ENCODE peak calls at places on chromosome 20, in four cellular contexts. One of them, this sample, is unnamed.

GRCh38 chr20:50190251-50191064 is at the start of gene CEBPB:
- DNase-seq in upper lobe of right lung: peak; percentile 96
- DNase-seq in CD8-positive, alpha-beta T cell: peak; percentile 88
- DNase-seq in left ventricle myocardium inferior: peak; percentile 88
- DNase-seq in this sample: peak; percentile 91

GRCh38 chr20:44737116-44737515 is 8.5 kb upstream of the KCNK15 start:
- DNase-seq in upper lobe of right lung: no peak
- DNase-seq in CD8-positive, alpha-beta T cell: no peak
- DNase-seq in left ventricle myocardium inferior: no peak
- DNase-seq in this sample: no peak

GRCh38 chr20:51233345-51233744 is 210.4 kb upstream of the KCNG1 start:
- DNase-seq in upper lobe of right lung: no peak
- DNase-seq in CD8-positive, alpha-beta T cell: no peak
- DNase-seq in left ventricle myocardium inferior: no peak
- DNase-seq in this sample: no peak

GRCh38 chr20:34473262-34473883 is 42.8 kb upstream of the DYNLRB1 start:
- DNase-seq in upper lobe of right lung: no peak
- DNase-seq in CD8-positive, alpha-beta T cell: no peak
- DNase-seq in left ventricle myocardium inferior: peak; percentile 38
- DNase-seq in this sample: peak; percentile 48

GRCh38 chr20:39853050-39853449 is 836.0 kb downstream of the MAFB start:
- DNase-seq in upper lobe of right lung: no peak
- DNase-seq in CD8-positive, alpha-beta T cell: no peak
- DNase-seq in left ventricle myocardium inferior: no peak
- DNase-seq in this sample: no peak

GRCh38 chr20:17430515-17430914 is 100.7 kb downstream of the BFSP1 start:
- DNase-seq in upper lobe of right lung: no peak
- DNase-seq in CD8-positive, alpha-beta T cell: no peak
- DNase-seq in left ventricle myocardium inferior: no peak
- DNase-seq in this sample: no peak

GRCh38 chr20:33719277-33719988 is 677 bp downstream of the PXMP4 start:
- DNase-seq in upper lobe of right lung: no peak
- DNase-seq in CD8-positive, alpha-beta T cell: no peak
- DNase-seq in left ventricle myocardium inferior: no peak
- DNase-seq in this sample: peak; percentile 34

GRCh38 chr20:7926767-7927166 is 13.5 kb downstream of the HAO1 start:
- DNase-seq in upper lobe of right lung: no peak
- DNase-seq in CD8-positive, alpha-beta T cell: no peak
- DNase-seq in left ventricle myocardium inferior: no peak
- DNase-seq in this sample: no peak

GRCh38 chr20:23920936-23921335 is 41.4 kb upstream of the CST5 start:
- DNase-seq in upper lobe of right lung: no peak
- DNase-seq in CD8-positive, alpha-beta T cell: no peak
- DNase-seq in left ventricle myocardium inferior: no peak
- DNase-seq in this sample: no peak

GRCh38 chr20:33653900-33654596 is 8.1 kb upstream of the C20orf144 start:
- DNase-seq in upper lobe of right lung: peak; percentile 88
- DNase-seq in CD8-positive, alpha-beta T cell: no peak
- DNase-seq in left ventricle myocardium inferior: peak; percentile 13
- DNase-seq in this sample: peak; percentile 94

GRCh38 chr20:56323656-56324055 is 35.1 kb upstream of the FAM210B start:
- DNase-seq in upper lobe of right lung: no peak
- DNase-seq in CD8-positive, alpha-beta T cell: no peak
- DNase-seq in left ventricle myocardium inferior: no peak
- DNase-seq in this sample: no peak

GRCh38 chr20:47747663-47748031 is 37.6 kb downstream of the SULF2 start:
- DNase-seq in upper lobe of right lung: no peak
- DNase-seq in CD8-positive, alpha-beta T cell: no peak
- DNase-seq in left ventricle myocardium inferior: no peak
- DNase-seq in this sample: no peak

GRCh38 chr20:3896302-3896701 is 7.1 kb downstream of the PANK2 start:
- DNase-seq in upper lobe of right lung: no peak
- DNase-seq in CD8-positive, alpha-beta T cell: no peak
- DNase-seq in left ventricle myocardium inferior: no peak
- DNase-seq in this sample: no peak

GRCh38 chr20:55684578-55684977 is 320.7 kb downstream of the CBLN4 start:
- DNase-seq in upper lobe of right lung: no peak
- DNase-seq in CD8-positive, alpha-beta T cell: no peak
- DNase-seq in left ventricle myocardium inferior: no peak
- DNase-seq in this sample: no peak

GRCh38 chr20:10171864-10172751 is 46.5 kb upstream of the SNAP25 start:
- DNase-seq in upper lobe of right lung: peak; percentile 72
- DNase-seq in CD8-positive, alpha-beta T cell: no peak
- DNase-seq in left ventricle myocardium inferior: no peak
- DNase-seq in this sample: peak; percentile 36

GRCh38 chr20:4082406-4083102 is 67.2 kb upstream of the RNF24 start:
- DNase-seq in upper lobe of right lung: no peak
- DNase-seq in CD8-positive, alpha-beta T cell: peak; percentile 75
- DNase-seq in left ventricle myocardium inferior: peak; percentile 35
- DNase-seq in this sample: no peak

GRCh38 chr20:805713-806112 is 27.8 kb upstream of the FAM110A start:
- DNase-seq in upper lobe of right lung: no peak
- DNase-seq in CD8-positive, alpha-beta T cell: no peak
- DNase-seq in left ventricle myocardium inferior: no peak
- DNase-seq in this sample: no peak

GRCh38 chr20:47204008-47204745 is 152.3 kb downstream of the ZMYND8 start:
- DNase-seq in upper lobe of right lung: no peak
- DNase-seq in CD8-positive, alpha-beta T cell: no peak
- DNase-seq in left ventricle myocardium inferior: no peak
- DNase-seq in this sample: no peak

GRCh38 chr20:39019805-39020325 is 57.7 kb downstream of the DHX35 start:
- DNase-seq in upper lobe of right lung: no peak
- DNase-seq in CD8-positive, alpha-beta T cell: no peak
- DNase-seq in left ventricle myocardium inferior: no peak
- DNase-seq in this sample: no peak

GRCh38 chr20:25360631-25361286 is 29.9 kb downstream of the ABHD12 start:
- DNase-seq in upper lobe of right lung: no peak
- DNase-seq in CD8-positive, alpha-beta T cell: no peak
- DNase-seq in left ventricle myocardium inferior: no peak
- DNase-seq in this sample: no peak

GRCh38 chr20:36175475-36175995 is 21.0 kb downstream of the EPB41L1 start:
- DNase-seq in upper lobe of right lung: no peak
- DNase-seq in CD8-positive, alpha-beta T cell: no peak
- DNase-seq in left ventricle myocardium inferior: no peak
- DNase-seq in this sample: no peak
- TF ChIP-seq CTCF in upper lobe of right lung: no peak
- TF ChIP-seq CTCF in CD8-positive, alpha-beta T cell: no peak
- TF ChIP-seq CTCF in left ventricle myocardium inferior: no peak
- TF ChIP-seq CTCF in this sample: no peak

GRCh38 chr20:32188376-32189122 is 19.0 kb downstream of the PLAGL2 start:
- DNase-seq in upper lobe of right lung: no peak
- DNase-seq in CD8-positive, alpha-beta T cell: no peak
- DNase-seq in left ventricle myocardium inferior: no peak
- DNase-seq in this sample: no peak

GRCh38 chr20:32189691-32190607 is 17.6 kb downstream of the PLAGL2 start:
- DNase-seq in upper lobe of right lung: peak; percentile 74
- DNase-seq in CD8-positive, alpha-beta T cell: peak; percentile 68
- DNase-seq in left ventricle myocardium inferior: peak; percentile 50
- DNase-seq in this sample: peak; percentile 46

GRCh38 chr20:32191422-32191821 is 16.1 kb downstream of the PLAGL2 start:
- DNase-seq in upper lobe of right lung: no peak
- DNase-seq in CD8-positive, alpha-beta T cell: no peak
- DNase-seq in left ventricle myocardium inferior: no peak
- DNase-seq in this sample: no peak

GRCh38 chr20:32190608-32191415 is 16.7 kb downstream of the PLAGL2 start:
- DNase-seq in upper lobe of right lung: no peak
- DNase-seq in CD8-positive, alpha-beta T cell: no peak
- DNase-seq in left ventricle myocardium inferior: no peak
- DNase-seq in this sample: no peak

GRCh38 chr20:32189123-32189410 is 18.5 kb downstream of the PLAGL2 start:
- DNase-seq in upper lobe of right lung: no peak
- DNase-seq in CD8-positive, alpha-beta T cell: no peak
- DNase-seq in left ventricle myocardium inferior: no peak
- DNase-seq in this sample: no peak
- H3K4me3 ChIP-seq in upper lobe of right lung: peak overlapping the region; percentile 57
- H3K4me3 ChIP-seq in CD8-positive, alpha-beta T cell: peak overlapping the region; percentile 60
- H3K4me3 ChIP-seq in left ventricle myocardium inferior: peak overlapping the region; percentile 78
- H3K4me3 ChIP-seq in this sample: peak overlapping the region; percentile 58

DNA sequence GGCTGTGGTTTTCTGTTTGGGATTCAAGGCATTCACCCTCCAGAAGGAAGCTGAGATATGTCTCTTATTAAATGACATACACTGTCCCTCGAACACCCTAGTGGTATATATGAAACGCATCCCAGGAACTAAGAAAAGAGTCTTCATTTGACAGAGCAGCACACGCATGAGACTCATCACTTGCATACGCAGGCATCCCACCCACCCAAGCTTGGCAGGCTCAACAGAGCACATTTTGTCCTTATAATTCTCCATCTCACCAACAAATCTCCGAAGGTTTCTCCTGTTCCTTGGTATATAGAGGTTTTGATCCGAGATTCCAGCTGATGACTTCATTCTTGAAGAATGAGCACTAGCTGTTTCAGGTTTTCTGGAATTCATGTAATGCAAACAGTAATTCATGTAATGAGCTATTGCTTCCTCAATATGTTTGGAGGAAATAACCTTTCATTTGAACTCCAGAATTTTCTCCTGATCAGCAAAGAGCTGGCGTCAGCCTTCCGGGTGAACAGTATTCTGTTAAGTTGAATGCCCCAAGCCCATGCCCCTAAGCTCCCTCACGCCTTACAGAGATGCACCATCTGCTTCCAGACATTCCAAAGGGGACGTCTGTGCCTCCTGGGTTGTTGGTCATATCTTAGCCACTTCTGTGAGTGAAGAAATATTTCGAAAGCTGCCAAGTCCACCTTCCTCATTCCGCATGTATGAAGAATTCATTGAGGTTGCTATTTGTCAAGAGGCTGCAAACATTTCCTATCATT is 66.0 kb upstream of the CDH4 start:
- DNase-seq in upper lobe of right lung: no peak
- DNase-seq in CD8-positive, alpha-beta T cell: no peak
- DNase-seq in left ventricle myocardium inferior: no peak
- DNase-seq in this sample: no peak
- TF ChIP-seq CTCF in upper lobe of right lung: no peak
- TF ChIP-seq CTCF in CD8-positive, alpha-beta T cell: no peak
- TF ChIP-seq CTCF in left ventricle myocardium inferior: no peak
- TF ChIP-seq CTCF in this sample: no peak

GRCh38 chr20:59588236-59588855 is 16.0 kb upstream of the PHACTR3 start:
- DNase-seq in upper lobe of right lung: peak; percentile 36
- DNase-seq in CD8-positive, alpha-beta T cell: no peak
- DNase-seq in left ventricle myocardium inferior: peak; percentile 2
- DNase-seq in this sample: no peak
- H3K4me3 ChIP-seq in upper lobe of right lung: no peak overlapping the region
- H3K4me3 ChIP-seq in CD8-positive, alpha-beta T cell: no peak overlapping the region
- H3K4me3 ChIP-seq in left ventricle myocardium inferior: no peak overlapping the region
- H3K4me3 ChIP-seq in this sample: no peak overlapping the region

DNA sequence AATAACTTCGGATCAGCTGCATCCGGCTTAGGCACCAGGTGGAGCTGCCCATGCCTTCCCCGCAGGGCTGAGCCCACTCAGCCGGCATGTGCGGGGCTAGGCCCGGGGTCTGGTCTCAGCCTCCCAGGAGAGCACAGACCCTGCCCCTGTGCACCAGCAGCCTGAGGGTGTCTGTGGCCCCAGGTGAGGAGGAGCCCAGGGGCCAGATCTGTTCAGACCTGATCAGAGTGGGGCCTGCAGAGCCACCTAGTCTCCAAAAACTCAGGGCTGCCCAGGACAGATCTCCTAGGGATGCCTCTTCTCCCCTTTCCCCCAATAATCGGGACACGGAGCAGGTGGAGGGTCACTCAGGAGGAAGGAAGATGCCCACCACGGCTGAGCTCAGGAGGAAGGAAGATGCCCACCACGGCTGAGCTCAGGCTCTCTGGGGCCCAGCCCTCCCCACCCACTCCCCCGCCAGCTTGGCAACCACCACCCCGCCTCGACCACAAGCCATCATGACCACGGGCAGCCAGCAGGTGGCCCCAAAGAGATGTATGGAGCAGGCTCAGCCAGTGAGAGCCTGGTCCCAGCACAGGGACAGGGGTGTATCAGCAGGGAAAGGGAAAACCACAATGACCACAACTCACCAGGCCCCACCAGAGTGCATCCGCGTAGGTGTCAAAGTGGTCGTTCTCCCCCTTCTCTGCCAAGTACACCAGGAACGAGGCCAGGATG is 30.5 kb downstream of the KCNQ2 start:
- DNase-seq in upper lobe of right lung: no peak
- DNase-seq in CD8-positive, alpha-beta T cell: peak; percentile 72
- DNase-seq in left ventricle myocardium inferior: peak; percentile 69
- DNase-seq in this sample: peak; percentile 44
- TF ChIP-seq CTCF in upper lobe of right lung: peak; percentile 23
- TF ChIP-seq CTCF in CD8-positive, alpha-beta T cell: no peak
- TF ChIP-seq CTCF in left ventricle myocardium inferior: peak; percentile 65
- TF ChIP-seq CTCF in this sample: no peak

DNA sequence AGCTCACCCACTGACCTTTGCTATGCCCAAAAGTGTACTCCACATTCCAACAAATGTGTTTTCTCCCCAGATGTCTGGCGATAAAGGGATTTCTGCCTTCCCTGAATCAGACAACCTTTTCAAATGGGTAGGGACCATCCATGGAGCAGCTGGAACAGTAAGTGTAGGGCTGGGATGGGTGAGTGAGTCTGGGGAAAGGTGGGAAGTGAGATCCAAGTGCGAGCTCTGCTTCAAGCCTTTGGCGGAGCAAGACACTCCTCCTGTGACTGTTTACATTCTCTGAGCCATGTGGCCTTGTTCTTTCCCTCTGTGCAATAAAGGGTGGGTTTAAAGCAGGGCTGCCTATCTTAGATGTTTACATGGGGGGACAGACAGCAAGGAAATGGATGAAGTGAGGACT is 1.9 kb downstream of the UBE2C start:
- DNase-seq in upper lobe of right lung: no peak
- DNase-seq in CD8-positive, alpha-beta T cell: no peak
- DNase-seq in left ventricle myocardium inferior: no peak
- DNase-seq in this sample: no peak
- H3K4me3 ChIP-seq in upper lobe of right lung: no peak overlapping the region
- H3K4me3 ChIP-seq in CD8-positive, alpha-beta T cell: no peak overlapping the region
- H3K4me3 ChIP-seq in left ventricle myocardium inferior: no peak overlapping the region
- H3K4me3 ChIP-seq in this sample: no peak overlapping the region

GRCh38 chr20:1835126-1835525 is 60.1 kb upstream of the SIRPA start:
- DNase-seq in upper lobe of right lung: no peak
- DNase-seq in CD8-positive, alpha-beta T cell: no peak
- DNase-seq in left ventricle myocardium inferior: no peak
- DNase-seq in this sample: no peak

GRCh38 chr20:1833728-1834726 is 61.2 kb upstream of the SIRPA start:
- DNase-seq in upper lobe of right lung: no peak
- DNase-seq in CD8-positive, alpha-beta T cell: no peak
- DNase-seq in left ventricle myocardium inferior: no peak
- DNase-seq in this sample: no peak

GRCh38 chr20:1832634-1833033 is 62.6 kb upstream of the SIRPA start:
- DNase-seq in upper lobe of right lung: no peak
- DNase-seq in CD8-positive, alpha-beta T cell: no peak
- DNase-seq in left ventricle myocardium inferior: no peak
- DNase-seq in this sample: no peak

GRCh38 chr20:1833216-1833615 is 62.0 kb upstream of the SIRPA start:
- DNase-seq in upper lobe of right lung: no peak
- DNase-seq in CD8-positive, alpha-beta T cell: no peak
- DNase-seq in left ventricle myocardium inferior: no peak
- DNase-seq in this sample: no peak

DNA sequence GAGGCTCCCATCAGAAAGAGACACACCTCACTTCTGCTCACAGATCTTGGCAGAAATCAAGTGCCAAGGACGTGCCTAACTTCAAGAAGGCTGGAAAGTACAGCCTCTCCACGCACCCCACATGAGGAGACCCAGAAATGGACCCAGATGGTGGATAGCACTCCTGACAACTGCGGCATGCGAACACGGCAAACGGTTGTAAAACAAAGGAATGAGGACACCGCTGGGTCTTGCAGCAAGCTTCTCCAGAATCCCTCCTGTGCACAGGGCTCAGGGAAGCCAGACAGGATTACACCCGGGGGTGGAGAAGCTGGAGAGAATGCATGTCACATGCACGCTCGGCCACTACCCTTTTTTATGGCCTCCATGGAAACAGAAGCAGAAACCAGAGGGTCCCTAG is 59.7 kb upstream of the SIRPA start:
- DNase-seq in upper lobe of right lung: no peak
- DNase-seq in CD8-positive, alpha-beta T cell: no peak
- DNase-seq in left ventricle myocardium inferior: no peak
- DNase-seq in this sample: no peak
- TF ChIP-seq CTCF in upper lobe of right lung: no peak
- TF ChIP-seq CTCF in CD8-positive, alpha-beta T cell: no peak
- TF ChIP-seq CTCF in left ventricle myocardium inferior: no peak
- TF ChIP-seq CTCF in this sample: no peak

This sample was measured in colonic mucosa.